ENCODE peak calls at places on chromosome 13, in five cellular contexts. One of them, this sample, is unnamed.

GRCh38 chr13:100100115-100100879 is 11.4 kb downstream of the PCCA start:
- DNase-seq in GM03348: peak
- DNase-seq in activated CD4-positive, alpha-beta T cell treated with anti-CD3 and anti-CD28 coated beads for 36 hours: no peak
- DNase-seq in GM23248: peak
- DNase-seq in thoracic aorta: no peak
- DNase-seq in this sample: no peak

GRCh38 chr13:68369739-68370138 is 1139.6 kb upstream of the PCDH9 start:
- DNase-seq in activated CD4-positive, alpha-beta T cell treated with anti-CD3 and anti-CD28 coated beads for 36 hours: no peak
- DNase-seq in GM03348: no peak
- DNase-seq in thoracic aorta: no peak
- DNase-seq in GM23248: no peak
- DNase-seq in this sample: no peak

GRCh38 chr13:79522583-79522982 is 41.6 kb downstream of the NDFIP2 start:
- DNase-seq in GM03348: peak
- DNase-seq in thoracic aorta: no peak
- DNase-seq in activated CD4-positive, alpha-beta T cell treated with anti-CD3 and anti-CD28 coated beads for 36 hours: peak
- DNase-seq in GM23248: peak
- DNase-seq in this sample: peak

GRCh38 chr13:98173431-98173921 is 3.6 kb downstream of the RNF113B start:
- DNase-seq in thoracic aorta: no peak
- DNase-seq in GM23248: peak
- DNase-seq in GM03348: peak
- DNase-seq in activated CD4-positive, alpha-beta T cell treated with anti-CD3 and anti-CD28 coated beads for 36 hours: no peak
- DNase-seq in this sample: no peak

GRCh38 chr13:33740134-33740538 is 77.8 kb upstream of the RFC3 start:
- DNase-seq in thoracic aorta: no peak
- DNase-seq in GM23248: peak
- DNase-seq in GM03348: peak
- DNase-seq in activated CD4-positive, alpha-beta T cell treated with anti-CD3 and anti-CD28 coated beads for 36 hours: no peak
- DNase-seq in this sample: no peak

GRCh38 chr13:26476111-26476743 is 81.3 kb upstream of the WASF3 start:
- DNase-seq in GM23248: peak
- DNase-seq in thoracic aorta: no peak
- DNase-seq in GM03348: peak
- DNase-seq in activated CD4-positive, alpha-beta T cell treated with anti-CD3 and anti-CD28 coated beads for 36 hours: peak
- DNase-seq in this sample: peak

GRCh38 chr13:37134411-37135041 is 29.1 kb upstream of the CSNK1A1L start:
- DNase-seq in activated CD4-positive, alpha-beta T cell treated with anti-CD3 and anti-CD28 coated beads for 36 hours: no peak
- DNase-seq in GM23248: peak
- DNase-seq in GM03348: peak
- DNase-seq in thoracic aorta: no peak
- DNase-seq in this sample: no peak

GRCh38 chr13:113598481-113598880 is 13.9 kb downstream of the TFDP1 start:
- DNase-seq in GM03348: no peak
- DNase-seq in GM23248: no peak
- DNase-seq in thoracic aorta: no peak
- DNase-seq in activated CD4-positive, alpha-beta T cell treated with anti-CD3 and anti-CD28 coated beads for 36 hours: no peak
- DNase-seq in this sample: no peak

GRCh38 chr13:48234652-48235099 is 1.7 kb downstream of the ITM2B start:
- DNase-seq in activated CD4-positive, alpha-beta T cell treated with anti-CD3 and anti-CD28 coated beads for 36 hours: no peak
- DNase-seq in GM23248: peak
- DNase-seq in GM03348: no peak
- DNase-seq in thoracic aorta: no peak
- DNase-seq in this sample: no peak

GRCh38 chr13:83620535-83621220 is 261.6 kb downstream of the SLITRK1 start:
- DNase-seq in thoracic aorta: no peak
- DNase-seq in GM03348: peak
- DNase-seq in GM23248: peak
- DNase-seq in activated CD4-positive, alpha-beta T cell treated with anti-CD3 and anti-CD28 coated beads for 36 hours: no peak
- DNase-seq in this sample: no peak

GRCh38 chr13:24680258-24680920 is at the start of gene ATP12A:
- DNase-seq in GM03348: no peak
- DNase-seq in thoracic aorta: no peak
- DNase-seq in activated CD4-positive, alpha-beta T cell treated with anti-CD3 and anti-CD28 coated beads for 36 hours: peak
- DNase-seq in GM23248: peak
- DNase-seq in this sample: peak

GRCh38 chr13:101811440-101811839 is 359.0 kb downstream of the ITGBL1 start:
- DNase-seq in thoracic aorta: no peak
- DNase-seq in GM23248: no peak
- DNase-seq in activated CD4-positive, alpha-beta T cell treated with anti-CD3 and anti-CD28 coated beads for 36 hours: no peak
- DNase-seq in GM03348: no peak
- DNase-seq in this sample: no peak

GRCh38 chr13:113641426-113641825 is 16.6 kb downstream of the ATP4B start:
- DNase-seq in thoracic aorta: no peak
- DNase-seq in activated CD4-positive, alpha-beta T cell treated with anti-CD3 and anti-CD28 coated beads for 36 hours: no peak
- DNase-seq in GM03348: no peak
- DNase-seq in GM23248: no peak
- DNase-seq in this sample: no peak

GRCh38 chr13:23701646-23702045 is 131.4 kb downstream of the TNFRSF19 start:
- DNase-seq in GM03348: no peak
- DNase-seq in GM23248: no peak
- DNase-seq in thoracic aorta: no peak
- DNase-seq in activated CD4-positive, alpha-beta T cell treated with anti-CD3 and anti-CD28 coated beads for 36 hours: no peak
- DNase-seq in this sample: no peak

GRCh38 chr13:36839281-36839680 is 20.3 kb downstream of the RFXAP start:
- DNase-seq in activated CD4-positive, alpha-beta T cell treated with anti-CD3 and anti-CD28 coated beads for 36 hours: no peak
- DNase-seq in GM23248: no peak
- DNase-seq in thoracic aorta: no peak
- DNase-seq in GM03348: no peak
- DNase-seq in this sample: no peak

GRCh38 chr13:48783181-48783630 is 129.5 kb downstream of the CYSLTR2 start:
- DNase-seq in GM03348: peak
- DNase-seq in activated CD4-positive, alpha-beta T cell treated with anti-CD3 and anti-CD28 coated beads for 36 hours: no peak
- DNase-seq in GM23248: peak
- DNase-seq in thoracic aorta: peak
- DNase-seq in this sample: no peak

GRCh38 chr13:106981050-106981449 is 413.1 kb upstream of the ARGLU1 start:
- DNase-seq in thoracic aorta: no peak
- DNase-seq in activated CD4-positive, alpha-beta T cell treated with anti-CD3 and anti-CD28 coated beads for 36 hours: no peak
- DNase-seq in GM23248: no peak
- DNase-seq in GM03348: no peak
- DNase-seq in this sample: no peak

GRCh38 chr13:23871616-23872220 is 17.5 kb downstream of the MIPEP start:
- DNase-seq in thoracic aorta: no peak
- DNase-seq in GM03348: peak
- DNase-seq in activated CD4-positive, alpha-beta T cell treated with anti-CD3 and anti-CD28 coated beads for 36 hours: no peak
- DNase-seq in GM23248: peak
- DNase-seq in this sample: no peak

GRCh38 chr13:113650275-113650674 is 7.7 kb downstream of the ATP4B start:
- DNase-seq in activated CD4-positive, alpha-beta T cell treated with anti-CD3 and anti-CD28 coated beads for 36 hours: peak
- DNase-seq in GM03348: no peak
- DNase-seq in thoracic aorta: no peak
- DNase-seq in GM23248: no peak
- DNase-seq in this sample: peak